ENCODE peak calls at places on chromosomes 5 and 9, in ten cellular contexts. J is A549, Q is spleen, S is ovary, E is heart left ventricle, I is transverse colon, B is endothelial cell of umbilical vein, N is sigmoid colon, Y is suprapubic skin, A is stomach. U is an unnamed sample.

GRCh38 chr5:161312882-161313281 is 233.6 kb downstream of the GABRB2 start:
- DNase-seq in B (no peak), E (no peak), I (no peak), N (no peak), A (no peak), J (no peak), Y (no peak), S (no peak), Q (no peak), U (no peak)

GRCh38 chr5:36521838-36522745 is 84.3 kb upstream of the SLC1A3 start:
- DNase-seq in Y (no peak), N (no peak), Q (no peak), A (no peak), J (no peak), B (no peak), I (no peak), S (peak), E (peak), U (no peak)

GRCh38 chr5:39209924-39210323 is 9.4 kb downstream of the FYB1 start:
- DNase-seq in J (no peak), Q (peak), Y (no peak), N (no peak), I (peak), A (peak), B (no peak), E (no peak), S (no peak), U (no peak)

GRCh38 chr9:112050544-112051475 is 124.3 kb downstream of the SUSD1 start:
- DNase-seq in S (no peak), J (peak), B (peak), N (peak), Y (no peak), I (peak), Q (no peak), E (peak), A (peak), U (peak)

GRCh38 chr5:32443541-32444190 is 874 bp downstream of the ZFR start:
- DNase-seq in S (peak), J (peak), A (no peak), N (no peak), E (peak), I (peak), Q (peak), Y (peak), B (peak), U (peak)

GRCh38 chr5:34001231-34001935 is 6.5 kb downstream of the AMACR start:
- DNase-seq in J (peak), N (peak), A (peak), Y (no peak), Q (no peak), E (no peak), B (no peak), I (peak), S (peak), U (peak)

GRCh38 chr9:16180546-16180945 is 627.7 kb downstream of the CCDC171 start:
- DNase-seq in A (no peak), E (no peak), S (no peak), I (no peak), N (no peak), Y (no peak), J (peak), B (no peak), Q (no peak), U (no peak)

GRCh38 chr5:111548992-111549649 is 36.8 kb upstream of the STARD4 start:
- DNase-seq in N (no peak), Y (no peak), A (peak), J (peak), E (peak), S (no peak), B (no peak), I (peak), Q (no peak), U (peak)

GRCh38 chr9:125960631-125961030 is 213.5 kb downstream of the PBX3 start:
- DNase-seq in I (no peak), J (no peak), B (no peak), A (no peak), Q (no peak), S (no peak), E (no peak), Y (no peak), N (no peak), U (no peak)

GRCh38 chr5:56481998-56482698 is 249.0 kb upstream of the ANKRD55 start:
- DNase-seq in N (no peak), B (no peak), J (no peak), A (no peak), I (no peak), E (no peak), Q (no peak), Y (no peak), S (no peak), U (no peak)

GRCh38 chr9:21565137-21565536 is 83.0 kb upstream of the IFNE start:
- DNase-seq in Q (no peak), I (no peak), J (no peak), E (no peak), N (no peak), S (no peak), Y (no peak), A (no peak), B (no peak), U (no peak)

GRCh38 chr9:86488794-86489193 is 134.6 kb upstream of the TUT7 start:
- DNase-seq in Q (no peak), N (no peak), B (no peak), S (no peak), E (no peak), I (no peak), A (no peak), J (no peak), Y (no peak), U (no peak)

GRCh38 chr9:135230817-135231520 is 143.5 kb downstream of the OLFM1 start:
- DNase-seq in Y (peak), S (no peak), B (no peak), Q (peak), J (no peak), N (peak), I (no peak), E (peak), A (no peak), U (no peak)
- TF ChIP-seq POLR2A in Y (no peak), S (no peak), B (no peak), Q (no peak), J (no peak), N (no peak), I (no peak), E (no peak), A (no peak), U (no peak)

GRCh38 chr5:14204011-14204670 is 61.0 kb downstream of the TRIO start:
- DNase-seq in Q (no peak), A (no peak), Y (no peak), N (no peak), E (no peak), J (no peak), B (no peak), I (no peak), S (no peak), U (no peak)

GRCh38 chr5:14204785-14205321 is 61.7 kb downstream of the TRIO start:
- DNase-seq in N (peak), E (peak), I (peak), B (peak), A (peak), J (peak), Y (peak), Q (peak), S (peak), U (peak)

GRCh38 chr5:14200312-14200990 is 57.3 kb downstream of the TRIO start:
- DNase-seq in E (no peak), A (no peak), S (no peak), J (no peak), Y (no peak), Q (no peak), N (no peak), B (no peak), I (no peak), U (no peak)

GRCh38 chr5:14201325-14202061 is 58.4 kb downstream of the TRIO start:
- DNase-seq in J (no peak), Q (no peak), I (no peak), N (no peak), E (no peak), S (no peak), B (peak), A (no peak), Y (no peak), U (no peak)

DNA sequence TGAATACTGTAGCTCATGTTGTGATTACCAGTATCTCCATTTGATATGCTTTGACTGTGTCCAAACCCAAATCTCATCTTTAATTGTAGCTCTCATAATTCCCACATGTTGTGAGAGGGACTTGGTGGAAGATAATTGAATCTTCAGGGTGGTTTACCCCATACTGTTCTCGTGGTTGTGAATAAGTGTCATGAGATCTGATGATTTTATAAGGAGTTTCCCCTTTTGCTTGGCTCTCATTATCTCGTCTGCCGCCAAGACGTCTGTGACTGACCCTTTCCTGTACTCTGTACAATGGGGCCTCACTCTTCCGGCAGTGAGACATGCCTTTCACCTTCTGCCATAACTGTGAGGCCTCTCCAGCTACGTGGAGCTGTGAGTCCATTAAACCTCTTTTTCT is 59.3 kb downstream of the TRIO start:
- DNase-seq in J (no peak), B (peak), Y (no peak), Q (no peak), A (no peak), N (no peak), E (no peak), S (no peak), I (peak), U (no peak)
- TF ChIP-seq POLR2A in J (no peak), B (no peak), Y (no peak), Q (no peak), A (no peak), N (no peak), E (no peak), S (no peak), I (no peak), U (no peak)

GRCh38 chr9:107760469-107761242 is 271.1 kb upstream of the KLF4 start:
- DNase-seq in E (peak), B (no peak), Y (no peak), I (no peak), S (no peak), N (peak), J (no peak), A (no peak), Q (peak), U (no peak)
- TF ChIP-seq POLR2A in E (no peak), B (no peak), Y (no peak), I (no peak), S (no peak), N (no peak), J (no peak), A (no peak), Q (no peak), U (no peak)

GRCh38 chr5:69364850-69365249 is 4.5 kb downstream of the AK6 start:
- DNase-seq in S (no peak), E (no peak), I (no peak), Q (no peak), N (no peak), A (no peak), Y (no peak), J (no peak), B (no peak), U (no peak)

GRCh38 chr5:69368458-69369368 is 607 bp downstream of the AK6 start:
- DNase-seq in N (no peak), A (no peak), I (no peak), S (no peak), E (no peak), B (peak), Q (no peak), Y (no peak), J (peak), U (no peak)

GRCh38 chr5:69372394-69372793 is 2.8 kb downstream of the RAD17 start:
- DNase-seq in Q (no peak), E (no peak), J (no peak), B (no peak), N (no peak), Y (no peak), A (no peak), S (no peak), I (no peak), U (no peak)

GRCh38 chr5:69367697-69368279 is 1.5 kb downstream of the AK6 start:
- DNase-seq in A (no peak), N (no peak), Q (no peak), J (no peak), S (no peak), I (no peak), B (no peak), E (no peak), Y (no peak), U (no peak)

DNA sequence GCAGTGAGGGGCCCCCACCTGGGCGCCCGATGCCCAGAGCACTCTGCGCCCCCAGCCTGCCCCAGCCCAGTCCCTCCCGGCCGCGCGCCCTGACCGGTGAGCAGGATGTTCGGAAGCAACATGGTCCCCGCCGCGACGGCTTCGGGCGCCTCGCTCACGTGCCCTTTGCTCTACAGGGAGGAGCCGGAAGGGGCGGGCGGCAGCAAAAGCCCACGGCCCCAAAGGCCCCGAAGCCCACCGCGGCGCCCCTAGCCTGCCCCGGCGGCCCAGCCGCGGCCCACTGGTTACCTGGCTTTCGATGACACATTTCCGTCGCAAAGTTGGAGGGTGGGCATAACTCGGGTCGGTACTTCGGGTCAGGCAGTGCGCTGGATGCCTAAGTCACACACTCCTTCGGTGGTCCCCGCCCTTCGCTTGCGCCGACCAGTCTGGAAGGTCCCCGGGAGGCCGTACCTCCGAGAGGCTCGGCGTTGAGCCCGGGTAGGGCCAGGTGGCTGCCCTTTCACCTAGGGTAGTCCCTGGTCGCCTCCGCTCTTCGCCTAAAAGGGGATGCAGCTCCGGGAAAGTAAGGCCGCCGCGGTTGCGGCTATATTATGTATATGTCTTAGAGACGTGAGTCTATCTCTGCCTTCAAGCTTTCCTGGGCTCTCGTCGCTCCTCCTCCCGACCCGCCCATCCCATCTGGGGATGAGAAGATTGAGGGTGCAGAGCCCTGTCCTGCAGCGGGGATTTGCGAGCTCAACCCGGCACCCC is at the start of the genes AK6, RAD17 and TAF9:
- DNase-seq in E (peak), B (peak), S (peak), Q (peak), J (peak), A (peak), I (peak), N (peak), Y (peak), U (peak)
- TF ChIP-seq POLR2A in E (no peak), B (peak), S (peak), Q (peak), J (peak), A (no peak), I (peak), N (peak), Y (peak), U (peak)

GRCh38 chr5:173441053-173441628 is 112.9 kb upstream of the STC2 start:
- DNase-seq in B (no peak), Y (no peak), S (no peak), N (no peak), I (no peak), E (no peak), A (no peak), J (no peak), Q (no peak), U (no peak)

GRCh38 chr5:173448856-173449255 is 120.6 kb upstream of the STC2 start:
- DNase-seq in A (no peak), Y (no peak), I (no peak), N (no peak), J (no peak), Q (no peak), E (no peak), B (no peak), S (no peak), U (no peak)

GRCh38 chr5:173443971-173444370 is 115.8 kb upstream of the STC2 start:
- DNase-seq in Q (no peak), Y (no peak), N (no peak), I (no peak), E (no peak), S (no peak), J (no peak), A (no peak), B (no peak), U (no peak)
- TF ChIP-seq POLR2A in Q (no peak), Y (no peak), N (no peak), I (no peak), E (no peak), S (no peak), J (no peak), A (no peak), B (no peak), U (no peak)

GRCh38 chr5:54292866-54293265 is 17.5 kb downstream of the ARL15 start:
- DNase-seq in S (no peak), B (no peak), N (no peak), A (no peak), Y (no peak), J (no peak), E (no peak), Q (no peak), I (no peak), U (no peak)

GRCh38 chr5:54289769-54290168 is 20.6 kb downstream of the ARL15 start:
- DNase-seq in Q (no peak), J (no peak), B (no peak), Y (no peak), A (no peak), I (no peak), E (no peak), N (no peak), S (no peak), U (no peak)

GRCh38 chr5:54294097-54294667 is 16.2 kb downstream of the ARL15 start:
- DNase-seq in N (no peak), S (no peak), Q (no peak), J (no peak), Y (no peak), I (no peak), A (no peak), E (no peak), B (no peak), U (no peak)

GRCh38 chr5:54288568-54289217 is 21.7 kb downstream of the ARL15 start:
- DNase-seq in S (no peak), N (no peak), A (no peak), Y (no peak), B (no peak), I (no peak), E (no peak), Q (no peak), J (no peak), U (no peak)

GRCh38 chr5:54291498-54291897 is 18.9 kb downstream of the ARL15 start:
- DNase-seq in Y (no peak), I (no peak), N (no peak), Q (no peak), B (no peak), A (no peak), J (no peak), E (no peak), S (no peak), U (no peak)
- TF ChIP-seq POLR2A in Y (no peak), I (no peak), N (no peak), Q (no peak), B (no peak), A (no peak), J (no peak), E (no peak), S (no peak), U (no peak)

DNA sequence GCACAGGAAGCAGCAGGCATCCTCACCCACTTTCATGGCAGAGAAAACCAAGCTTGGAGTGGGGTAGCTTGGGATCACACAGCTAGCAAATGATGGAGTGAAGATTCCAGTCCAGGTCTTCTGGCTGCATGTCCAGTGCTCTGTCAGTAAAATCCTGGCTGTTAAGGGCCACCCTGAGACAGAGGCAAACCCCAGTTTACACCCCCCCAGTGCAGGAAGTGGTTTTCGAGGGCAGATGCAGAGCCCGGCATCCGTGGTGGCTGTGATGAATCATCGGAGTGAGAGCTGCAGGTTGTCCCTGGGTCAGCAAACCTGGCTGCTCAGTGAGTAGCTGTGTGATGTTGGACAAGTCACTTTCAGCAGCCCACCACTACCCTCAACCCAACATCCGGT is 115.3 kb downstream of the RGS3 start:
- DNase-seq in B (peak), N (no peak), J (peak), Q (peak), A (peak), I (peak), Y (no peak), S (no peak), E (no peak), U (no peak)
- TF ChIP-seq POLR2A in B (no peak), N (no peak), J (no peak), Q (no peak), A (no peak), I (no peak), Y (no peak), S (no peak), E (no peak), U (no peak)

U was measured in right lobe of liver.